ENCODE peak calls at places on chromosomes 2 and 18, in six cellular contexts. T is K562, X is HepG2, B is H1, W is GM12891, M is GM12878. L is an unnamed sample.

GRCh38 chr2:216692636-216693413 is 2.5 kb downstream of the IGFBP5 start:
- DNase-seq in T (peak; percentile 62), X (no peak), B (no peak), W (peak; percentile 67), M (no peak), L (no peak)

GRCh38 chr2:62234755-62235655 is 39.1 kb downstream of the B3GNT2 start:
- DNase-seq in T (no peak), X (no peak), B (no peak), W (no peak), M (no peak), L (no peak)

GRCh38 chr2:231900486-231900942 is 25.7 kb downstream of the NPPC start:
- DNase-seq in T (peak; percentile 78), X (peak; percentile 80), B (peak; percentile 85), W (no peak), M (no peak), L (peak; percentile 74)

GRCh38 chr2:46866770-46867246 is 48.8 kb downstream of the MCFD2 start:
- DNase-seq in T (no peak), X (peak; percentile 33), B (no peak), W (no peak), M (no peak), L (no peak)

GRCh38 chr2:62309465-62310091 is 113.7 kb downstream of the B3GNT2 start:
- DNase-seq in T (no peak), X (no peak), B (no peak), W (no peak), M (peak; percentile 99), L (no peak)

GRCh38 chr2:127453392-127454171 is 35.4 kb downstream of the PROC start:
- DNase-seq in T (peak; percentile 73), X (peak; percentile 85), B (no peak), W (peak; percentile 14), M (no peak), L (no peak)

GRCh38 chr18:9666548-9666947 is 41.6 kb upstream of the RAB31 start:
- DNase-seq in T (no peak), X (no peak), B (no peak), W (no peak), M (no peak), L (no peak)

GRCh38 chr2:206125914-206126313 is 33.3 kb downstream of the NDUFS1 start:
- DNase-seq in T (no peak), X (no peak), B (no peak), W (no peak), M (no peak), L (no peak)

GRCh38 chr2:54545700-54546450 is 89.7 kb downstream of the SPTBN1 start:
- DNase-seq in T (no peak), X (peak; percentile 97), B (no peak), W (no peak), M (no peak), L (no peak)

GRCh38 chr2:233245406-233245805 is 6.1 kb upstream of the ATG16L1 start:
- DNase-seq in T (no peak), X (no peak), B (no peak), W (no peak), M (no peak), L (no peak)

GRCh38 chr18:32469190-32469611 is 1.5 kb downstream of the GAREM1 start:
- DNase-seq in T (no peak), X (peak; percentile 41), B (no peak), W (no peak), M (no peak), L (no peak)

GRCh38 chr18:32470136-32470712 is 458 bp downstream of the GAREM1 start:
- DNase-seq in T (no peak), X (no peak), B (no peak), W (peak; percentile 13), M (no peak), L (no peak)

GRCh38 chr18:32469691-32470131 is 971 bp downstream of the GAREM1 start:
- DNase-seq in T (no peak), X (no peak), B (no peak), W (no peak), M (no peak), L (no peak)

GRCh38 chr18:32472841-32473240 is 2.2 kb upstream of the GAREM1 start:
- DNase-seq in T (no peak), X (no peak), B (no peak), W (no peak), M (no peak), L (no peak)

GRCh38 chr18:32470713-32471633 is at the start of gene GAREM1:
- DNase-seq in T (peak; percentile 86), X (peak; percentile 87), B (peak; percentile 83), W (peak; percentile 88), M (peak; percentile 21), L (peak; percentile 79)
- TF ChIP-seq POLR2A in T (no peak), X (peak; percentile 80), B (peak; percentile 72), W (no peak), M (peak; percentile 56), L (no peak)

GRCh38 chr18:59952283-59953007 is 52.6 kb downstream of the PMAIP1 start:
- DNase-seq in T (no peak), X (no peak), B (no peak), W (no peak), M (no peak), L (no peak)

GRCh38 chr18:59954746-59955145 is 55.0 kb downstream of the PMAIP1 start:
- DNase-seq in T (no peak), X (peak; percentile 15), B (no peak), W (no peak), M (no peak), L (no peak)

GRCh38 chr18:59950215-59950944 is 50.6 kb downstream of the PMAIP1 start:
- DNase-seq in T (no peak), X (no peak), B (no peak), W (no peak), M (no peak), L (no peak)

GRCh38 chr18:59954241-59954640 is 54.4 kb downstream of the PMAIP1 start:
- DNase-seq in T (no peak), X (no peak), B (no peak), W (no peak), M (no peak), L (no peak)

DNA sequence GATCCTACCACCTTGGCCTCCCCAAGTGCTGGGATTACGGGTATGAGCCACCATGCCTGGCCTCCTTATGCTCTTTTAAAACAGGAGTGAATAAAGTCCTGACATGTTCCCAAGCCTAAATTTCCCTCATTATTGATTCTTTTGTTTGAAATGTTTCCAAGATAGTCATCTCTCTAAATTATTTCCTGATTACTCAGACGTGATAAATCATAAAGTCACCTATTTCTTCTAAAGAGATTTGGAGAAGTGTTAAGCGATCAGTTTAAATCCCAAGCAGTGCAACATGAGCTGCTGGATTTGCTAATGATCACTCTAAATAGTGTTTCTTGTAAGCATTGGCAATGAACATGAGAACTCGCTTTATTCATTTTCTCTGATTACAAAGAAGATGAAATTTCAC is 51.8 kb downstream of the PMAIP1 start:
- DNase-seq in T (no peak), X (no peak), B (no peak), W (no peak), M (no peak), L (no peak)
- TF ChIP-seq TAF1 in T (no peak), X (no peak), B (no peak), W (no peak), M (no peak), L (no peak)

GRCh38 chr2:102296449-102296848 is 14.9 kb upstream of the IL1RL1 start:
- DNase-seq in T (no peak), X (no peak), B (no peak), W (no peak), M (no peak), L (no peak)

GRCh38 chr2:102290594-102290993 is 20.8 kb upstream of the IL1RL1 start:
- DNase-seq in T (no peak), X (no peak), B (no peak), W (no peak), M (no peak), L (no peak)

GRCh38 chr2:102289129-102289528 is 22.2 kb upstream of the IL1RL1 start:
- DNase-seq in T (no peak), X (no peak), B (no peak), W (no peak), M (no peak), L (no peak)

GRCh38 chr2:102294802-102295489 is 16.4 kb upstream of the IL1RL1 start:
- DNase-seq in T (no peak), X (no peak), B (no peak), W (no peak), M (no peak), L (no peak)

DNA sequence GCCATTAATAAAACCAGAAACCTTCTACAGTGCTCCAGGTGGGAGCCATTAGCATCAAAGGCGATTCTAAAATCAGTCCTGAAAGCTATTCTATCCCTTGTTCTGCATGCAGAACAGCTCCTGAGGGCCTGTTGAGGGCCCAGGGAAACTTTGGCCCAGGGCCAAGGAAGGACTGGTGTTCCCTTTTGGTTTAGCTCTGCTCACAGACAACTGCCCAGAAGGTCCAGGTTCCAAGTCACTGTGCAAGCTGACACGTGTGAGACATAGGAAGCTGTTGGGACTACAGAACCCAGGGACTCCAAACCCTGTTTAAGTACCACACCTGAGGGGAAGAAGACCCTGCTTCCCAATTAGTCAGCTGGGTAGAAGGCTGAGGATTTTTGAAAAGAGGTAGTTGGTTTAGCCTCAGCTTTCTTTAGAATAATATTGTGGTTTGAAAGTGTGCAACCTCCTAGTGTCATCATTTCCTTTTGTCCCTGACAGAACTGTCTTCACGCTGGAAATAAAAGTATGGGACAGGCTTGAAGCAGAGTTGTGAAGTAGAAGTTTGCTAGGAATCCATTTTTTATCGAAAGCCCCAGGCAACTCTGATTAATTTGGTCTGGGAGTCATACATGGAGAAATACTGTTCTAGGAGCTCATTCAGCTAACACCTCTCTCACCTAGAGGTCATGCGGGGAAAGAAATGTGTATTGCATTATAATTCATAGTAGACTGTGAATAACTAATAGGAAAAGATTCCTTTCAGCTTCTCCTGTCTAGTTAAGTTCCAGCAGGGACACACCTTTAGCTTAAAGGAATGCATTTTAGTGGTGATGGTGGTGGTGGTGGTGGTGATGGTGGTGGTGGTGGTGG is 19.9 kb upstream of the IL1RL1 start:
- DNase-seq in T (no peak), X (no peak), B (no peak), W (no peak), M (no peak), L (no peak)
- TF ChIP-seq POLR2AphosphoS5 in T (no peak), X (no peak), B (no peak), W (no peak), M (no peak), L (no peak)

GRCh38 chr2:56014075-56014730 is 90.6 kb upstream of the EFEMP1 start:
- DNase-seq in T (no peak), X (no peak), B (no peak), W (no peak), M (no peak), L (no peak)

GRCh38 chr2:56013475-56013874 is 89.9 kb upstream of the EFEMP1 start:
- DNase-seq in T (no peak), X (no peak), B (no peak), W (no peak), M (no peak), L (no peak)

GRCh38 chr2:56009758-56010534 is 86.4 kb upstream of the EFEMP1 start:
- DNase-seq in T (no peak), X (peak; percentile 42), B (no peak), W (no peak), M (no peak), L (no peak)

GRCh38 chr2:56011624-56012023 is 88.0 kb upstream of the EFEMP1 start:
- DNase-seq in T (no peak), X (no peak), B (no peak), W (no peak), M (no peak), L (no peak)

DNA sequence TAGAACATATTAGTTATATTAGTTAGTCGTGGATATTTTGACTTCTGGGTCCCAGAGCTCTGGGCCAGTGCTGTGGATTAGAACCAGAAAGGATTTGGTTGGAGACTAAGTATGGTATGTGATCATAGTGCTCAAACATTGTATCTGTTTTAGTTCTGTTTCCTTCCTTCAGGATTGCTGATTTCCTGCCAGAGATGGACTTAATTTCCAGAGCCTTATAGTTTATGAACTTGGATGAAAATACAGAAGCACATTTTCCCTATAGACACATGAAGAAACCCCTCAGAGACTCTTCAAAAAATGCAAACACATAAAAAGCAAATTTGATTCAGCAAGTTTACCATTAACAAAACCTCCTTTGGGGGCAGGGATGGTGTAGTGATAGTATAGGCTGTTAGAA is 88.6 kb upstream of the EFEMP1 start:
- DNase-seq in T (no peak), X (no peak), B (no peak), W (no peak), M (no peak), L (no peak)
- TF ChIP-seq POLR2A in T (no peak), X (no peak), B (no peak), W (no peak), M (no peak), L (no peak)

L was measured in GM12892.